ENCODE peak calls at places on chromosomes 4 and X, in four cellular contexts. X, C, P and V are unnamed samples.

GRCh38 chr4:112170451-112170993 is 25.3 kb downstream of the FAM241A start:
- DNase-seq in X (peak), C (no peak), P (peak), V (peak)

GRCh38 chrX:18997916-18998315 is 14.0 kb upstream of the PHKA2 start:
- DNase-seq in C (no peak), X (no peak), P (no peak), V (no peak)

GRCh38 chr4:151429957-151430548 is 21.1 kb downstream of the FHIP1A start:
- DNase-seq in C (no peak), X (peak), P (no peak), V (no peak)

GRCh38 chr4:24059839-24060238 is 170.0 kb upstream of the PPARGC1A start:
- DNase-seq in C (no peak), X (no peak), P (no peak), V (no peak)

GRCh38 chr4:70544279-70544870 is 26.0 kb downstream of the AMTN start:
- DNase-seq in P (peak), X (peak), C (no peak), V (peak)

GRCh38 chr4:127965803-127966175 is 583 bp downstream of the ABHD18 start:
- DNase-seq in P (peak), X (peak), C (peak), V (no peak)

GRCh38 chrX:30196322-30196721 is 19.0 kb upstream of the MAGEB2 start:
- DNase-seq in C (no peak), P (peak), X (no peak), V (no peak)

GRCh38 chr4:138650917-138651564 is 364.5 kb upstream of the NOCT start:
- DNase-seq in P (peak), X (no peak), C (no peak), V (no peak)

GRCh38 chr4:169005453-169006099 is 4.5 kb downstream of the CBR4 start:
- DNase-seq in C (no peak), P (no peak), X (no peak), V (no peak)